ENCODE peak calls at places on chromosomes 2 and 18, in six cellular contexts. One of them, this sample, is unnamed.

GRCh38 chr2:24761866-24762265 is 31.3 kb downstream of the PTRHD1 start:
- DNase-seq in left ventricle myocardium inferior: no peak
- DNase-seq in upper lobe of left lung: no peak
- DNase-seq in AG04450: no peak
- DNase-seq in cardiac muscle cell: no peak
- DNase-seq in GM12865: no peak
- DNase-seq in this sample: no peak

GRCh38 chr18:44799422-44800421 is 119.0 kb downstream of the SETBP1 start:
- DNase-seq in GM12865: peak
- DNase-seq in left ventricle myocardium inferior: no peak
- DNase-seq in upper lobe of left lung: no peak
- DNase-seq in AG04450: no peak
- DNase-seq in cardiac muscle cell: no peak
- DNase-seq in this sample: no peak

GRCh38 chr2:122980672-122981071 is 1044.4 kb upstream of the CNTNAP5 start:
- DNase-seq in left ventricle myocardium inferior: peak
- DNase-seq in upper lobe of left lung: peak
- DNase-seq in GM12865: no peak
- DNase-seq in AG04450: no peak
- DNase-seq in cardiac muscle cell: peak
- DNase-seq in this sample: no peak

GRCh38 chr2:187208199-187208785 is 239.8 kb downstream of the CALCRL start:
- DNase-seq in left ventricle myocardium inferior: no peak
- DNase-seq in AG04450: no peak
- DNase-seq in cardiac muscle cell: no peak
- DNase-seq in GM12865: no peak
- DNase-seq in upper lobe of left lung: no peak
- DNase-seq in this sample: no peak

GRCh38 chr2:128458438-128458837 is 139.8 kb upstream of the HS6ST1 start:
- DNase-seq in AG04450: no peak
- DNase-seq in cardiac muscle cell: no peak
- DNase-seq in upper lobe of left lung: no peak
- DNase-seq in left ventricle myocardium inferior: no peak
- DNase-seq in GM12865: no peak
- DNase-seq in this sample: no peak

GRCh38 chr2:154623819-154624218 is 74.7 kb upstream of the KCNJ3 start:
- DNase-seq in left ventricle myocardium inferior: no peak
- DNase-seq in AG04450: no peak
- DNase-seq in GM12865: peak
- DNase-seq in upper lobe of left lung: no peak
- DNase-seq in cardiac muscle cell: peak
- DNase-seq in this sample: peak

GRCh38 chr2:242046184-242046826 is 176.8 kb downstream of the RTP5 start:
- DNase-seq in GM12865: no peak
- DNase-seq in cardiac muscle cell: no peak
- DNase-seq in upper lobe of left lung: no peak
- DNase-seq in AG04450: no peak
- DNase-seq in left ventricle myocardium inferior: no peak
- DNase-seq in this sample: no peak

GRCh38 chr2:148660999-148661398 is 16.4 kb downstream of the EPC2 start:
- DNase-seq in upper lobe of left lung: no peak
- DNase-seq in GM12865: no peak
- DNase-seq in AG04450: no peak
- DNase-seq in left ventricle myocardium inferior: no peak
- DNase-seq in cardiac muscle cell: no peak
- DNase-seq in this sample: no peak

GRCh38 chr2:9773905-9774239 is 69.4 kb upstream of the TAF1B start:
- DNase-seq in cardiac muscle cell: no peak
- DNase-seq in upper lobe of left lung: no peak
- DNase-seq in AG04450: no peak
- DNase-seq in left ventricle myocardium inferior: no peak
- DNase-seq in GM12865: no peak
- DNase-seq in this sample: no peak

GRCh38 chr2:8168876-8169275 is 513.0 kb upstream of the ID2 start:
- DNase-seq in upper lobe of left lung: no peak
- DNase-seq in AG04450: no peak
- DNase-seq in cardiac muscle cell: peak
- DNase-seq in left ventricle myocardium inferior: no peak
- DNase-seq in GM12865: no peak
- DNase-seq in this sample: no peak

GRCh38 chr18:79246309-79247108 is 149.2 kb upstream of the NFATC1 start:
- DNase-seq in GM12865: peak
- DNase-seq in upper lobe of left lung: peak
- DNase-seq in AG04450: peak
- DNase-seq in cardiac muscle cell: peak
- DNase-seq in left ventricle myocardium inferior: peak
- DNase-seq in this sample: peak

GRCh38 chr2:183037281-183037659 is 987 bp downstream of the NCKAP1 start:
- DNase-seq in GM12865: no peak
- DNase-seq in AG04450: no peak
- DNase-seq in left ventricle myocardium inferior: no peak
- DNase-seq in upper lobe of left lung: no peak
- DNase-seq in cardiac muscle cell: peak
- DNase-seq in this sample: no peak

GRCh38 chr2:157206921-157207320 is 50.6 kb upstream of the GALNT5 start:
- DNase-seq in GM12865: no peak
- DNase-seq in cardiac muscle cell: no peak
- DNase-seq in AG04450: no peak
- DNase-seq in upper lobe of left lung: no peak
- DNase-seq in left ventricle myocardium inferior: no peak
- DNase-seq in this sample: no peak

GRCh38 chr2:112229365-112229764 is 25.5 kb downstream of the ZC3H8 start:
- DNase-seq in left ventricle myocardium inferior: no peak
- DNase-seq in GM12865: no peak
- DNase-seq in upper lobe of left lung: no peak
- DNase-seq in cardiac muscle cell: peak
- DNase-seq in AG04450: no peak
- DNase-seq in this sample: peak

GRCh38 chr2:23617167-23617787 is 232.3 kb downstream of the KLHL29 start:
- DNase-seq in AG04450: no peak
- DNase-seq in GM12865: no peak
- DNase-seq in cardiac muscle cell: peak
- DNase-seq in left ventricle myocardium inferior: peak
- DNase-seq in upper lobe of left lung: peak
- DNase-seq in this sample: no peak

GRCh38 chr2:53217250-53217649 is 550.4 kb upstream of the CHAC2 start:
- DNase-seq in upper lobe of left lung: no peak
- DNase-seq in left ventricle myocardium inferior: no peak
- DNase-seq in AG04450: no peak
- DNase-seq in GM12865: no peak
- DNase-seq in cardiac muscle cell: no peak
- DNase-seq in this sample: no peak

GRCh38 chr2:569681-570080 is 107.5 kb downstream of the TMEM18 start:
- DNase-seq in upper lobe of left lung: no peak
- DNase-seq in AG04450: no peak
- DNase-seq in left ventricle myocardium inferior: no peak
- DNase-seq in cardiac muscle cell: no peak
- DNase-seq in GM12865: no peak
- DNase-seq in this sample: no peak

GRCh38 chr2:172496096-172496709 is 59.7 kb upstream of the PDK1 start:
- DNase-seq in cardiac muscle cell: no peak
- DNase-seq in AG04450: no peak
- DNase-seq in GM12865: no peak
- DNase-seq in upper lobe of left lung: no peak
- DNase-seq in left ventricle myocardium inferior: no peak
- DNase-seq in this sample: no peak

GRCh38 chr2:239249781-239250180 is 151.0 kb downstream of the HDAC4 start:
- DNase-seq in AG04450: peak
- DNase-seq in GM12865: no peak
- DNase-seq in left ventricle myocardium inferior: peak
- DNase-seq in upper lobe of left lung: peak
- DNase-seq in cardiac muscle cell: peak
- DNase-seq in this sample: peak

GRCh38 chr18:12904012-12904516 is 20.0 kb upstream of the PTPN2 start:
- DNase-seq in upper lobe of left lung: peak
- DNase-seq in cardiac muscle cell: peak
- DNase-seq in GM12865: no peak
- DNase-seq in left ventricle myocardium inferior: peak
- DNase-seq in AG04450: no peak
- DNase-seq in this sample: no peak

GRCh38 chr18:33871363-33872025 is 293.5 kb downstream of the ASXL3 start:
- DNase-seq in GM12865: peak
- DNase-seq in left ventricle myocardium inferior: no peak
- DNase-seq in AG04450: no peak
- DNase-seq in upper lobe of left lung: no peak
- DNase-seq in cardiac muscle cell: no peak
- DNase-seq in this sample: no peak

GRCh38 chr18:48817021-48817461 is 133.7 kb downstream of the SMAD7 start:
- DNase-seq in cardiac muscle cell: no peak
- DNase-seq in upper lobe of left lung: peak
- DNase-seq in AG04450: no peak
- DNase-seq in GM12865: no peak
- DNase-seq in left ventricle myocardium inferior: no peak
- DNase-seq in this sample: no peak

GRCh38 chr2:53028259-53028658 is 739.3 kb upstream of the CHAC2 start:
- DNase-seq in cardiac muscle cell: peak
- DNase-seq in GM12865: no peak
- DNase-seq in upper lobe of left lung: no peak
- DNase-seq in AG04450: peak
- DNase-seq in left ventricle myocardium inferior: no peak
- DNase-seq in this sample: no peak

GRCh38 chr2:159012142-159012541 is 43.7 kb downstream of the TANC1 start:
- DNase-seq in GM12865: no peak
- DNase-seq in left ventricle myocardium inferior: no peak
- DNase-seq in cardiac muscle cell: no peak
- DNase-seq in AG04450: no peak
- DNase-seq in upper lobe of left lung: no peak
- DNase-seq in this sample: no peak

GRCh38 chr2:42267530-42267929 is 93.5 kb downstream of the COX7A2L start:
- DNase-seq in left ventricle myocardium inferior: no peak
- DNase-seq in cardiac muscle cell: no peak
- DNase-seq in AG04450: no peak
- DNase-seq in GM12865: peak
- DNase-seq in upper lobe of left lung: no peak
- DNase-seq in this sample: no peak

GRCh38 chr2:27199241-27199640 is 12.6 kb upstream of the ATRAID start:
- DNase-seq in AG04450: no peak
- DNase-seq in GM12865: no peak
- DNase-seq in upper lobe of left lung: no peak
- DNase-seq in cardiac muscle cell: no peak
- DNase-seq in left ventricle myocardium inferior: no peak
- DNase-seq in this sample: no peak

GRCh38 chr2:67241453-67241852 is 155.7 kb upstream of the ETAA1 start:
- DNase-seq in cardiac muscle cell: no peak
- DNase-seq in upper lobe of left lung: no peak
- DNase-seq in AG04450: no peak
- DNase-seq in left ventricle myocardium inferior: no peak
- DNase-seq in GM12865: no peak
- DNase-seq in this sample: no peak

GRCh38 chr2:67240507-67240906 is 156.6 kb upstream of the ETAA1 start:
- DNase-seq in left ventricle myocardium inferior: no peak
- DNase-seq in GM12865: no peak
- DNase-seq in cardiac muscle cell: no peak
- DNase-seq in AG04450: no peak
- DNase-seq in upper lobe of left lung: no peak
- DNase-seq in this sample: no peak

GRCh38 chr2:67242456-67242855 is 154.7 kb upstream of the ETAA1 start:
- DNase-seq in upper lobe of left lung: no peak
- DNase-seq in left ventricle myocardium inferior: no peak
- DNase-seq in AG04450: no peak
- DNase-seq in GM12865: no peak
- DNase-seq in cardiac muscle cell: no peak
- DNase-seq in this sample: no peak

GRCh38 chr2:67234443-67234842 is 162.7 kb upstream of the ETAA1 start:
- DNase-seq in AG04450: no peak
- DNase-seq in cardiac muscle cell: peak
- DNase-seq in GM12865: no peak
- DNase-seq in left ventricle myocardium inferior: no peak
- DNase-seq in upper lobe of left lung: no peak
- DNase-seq in this sample: no peak

DNA sequence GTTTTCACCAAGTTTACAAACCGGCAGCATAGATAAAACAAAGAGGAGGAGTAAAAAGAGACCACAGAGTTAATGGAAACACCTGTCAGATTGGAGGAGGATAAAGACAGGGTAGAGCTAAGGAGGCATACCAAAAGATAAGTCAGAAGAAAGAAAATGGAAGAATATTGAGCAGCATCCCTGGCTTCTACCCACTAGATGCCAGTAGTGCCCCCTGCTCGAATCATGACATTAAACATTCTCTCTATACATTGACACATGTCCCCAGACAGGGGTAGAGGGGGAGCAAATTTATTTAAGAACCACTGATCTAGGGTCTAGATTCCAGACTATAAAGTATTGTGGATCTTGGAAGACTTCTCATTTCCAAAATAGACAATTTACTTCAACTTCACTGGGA is 159.8 kb upstream of the ETAA1 start:
- DNase-seq in left ventricle myocardium inferior: no peak
- DNase-seq in AG04450: no peak
- DNase-seq in cardiac muscle cell: no peak
- DNase-seq in GM12865: no peak
- DNase-seq in upper lobe of left lung: no peak
- DNase-seq in this sample: no peak
- TF ChIP-seq CTCF in left ventricle myocardium inferior: no peak
- TF ChIP-seq CTCF in AG04450: no peak
- TF ChIP-seq CTCF in cardiac muscle cell: no peak
- TF ChIP-seq CTCF in GM12865: no peak
- TF ChIP-seq CTCF in upper lobe of left lung: no peak
- TF ChIP-seq CTCF in this sample: no peak

DNA sequence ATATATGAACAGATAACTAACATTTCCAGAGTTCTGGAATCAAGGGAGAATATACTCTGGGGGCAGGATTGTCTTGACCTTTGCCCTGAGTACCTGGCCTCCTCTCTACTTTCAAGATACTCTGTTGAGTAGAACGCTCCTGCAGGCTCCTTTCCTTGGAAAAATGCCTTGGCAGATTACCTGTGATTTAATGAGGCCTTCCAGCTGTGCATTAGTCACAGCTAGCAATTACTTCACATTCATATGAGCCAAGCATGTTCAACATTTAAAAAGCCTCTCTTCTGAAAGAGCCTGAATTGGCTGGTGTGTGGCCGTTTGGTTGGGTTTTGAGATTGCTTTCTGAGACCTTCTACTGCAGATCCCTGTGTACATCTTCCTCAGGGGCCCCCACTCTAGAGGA is 142.2 kb downstream of the PLCL1 start:
- DNase-seq in cardiac muscle cell: no peak
- DNase-seq in GM12865: no peak
- DNase-seq in upper lobe of left lung: no peak
- DNase-seq in AG04450: no peak
- DNase-seq in left ventricle myocardium inferior: no peak
- DNase-seq in this sample: no peak
- TF ChIP-seq CTCF in cardiac muscle cell: no peak
- TF ChIP-seq CTCF in GM12865: no peak
- TF ChIP-seq CTCF in upper lobe of left lung: no peak
- TF ChIP-seq CTCF in AG04450: no peak
- TF ChIP-seq CTCF in left ventricle myocardium inferior: no peak
- TF ChIP-seq CTCF in this sample: no peak

GRCh38 chr2:199811360-199811759 is 39.6 kb downstream of the FTCDNL1 start:
- DNase-seq in left ventricle myocardium inferior: no peak
- DNase-seq in GM12865: no peak
- DNase-seq in upper lobe of left lung: no peak
- DNase-seq in AG04450: no peak
- DNase-seq in cardiac muscle cell: no peak
- DNase-seq in this sample: no peak
- TF ChIP-seq CTCF in left ventricle myocardium inferior: no peak
- TF ChIP-seq CTCF in GM12865: no peak
- TF ChIP-seq CTCF in upper lobe of left lung: no peak
- TF ChIP-seq CTCF in AG04450: no peak
- TF ChIP-seq CTCF in cardiac muscle cell: no peak
- TF ChIP-seq CTCF in this sample: no peak

GRCh38 chr2:197168705-197169104 is 141.9 kb downstream of the ANKRD44 start:
- DNase-seq in left ventricle myocardium inferior: peak
- DNase-seq in GM12865: peak
- DNase-seq in upper lobe of left lung: peak
- DNase-seq in cardiac muscle cell: peak
- DNase-seq in AG04450: no peak
- DNase-seq in this sample: no peak
- TF ChIP-seq CTCF in left ventricle myocardium inferior: peak
- TF ChIP-seq CTCF in GM12865: peak
- TF ChIP-seq CTCF in upper lobe of left lung: peak
- TF ChIP-seq CTCF in cardiac muscle cell: peak
- TF ChIP-seq CTCF in AG04450: peak
- TF ChIP-seq CTCF in this sample: peak